ENCODE peak calls at places on chromosomes 1 and 21, in six cellular contexts. T is PC-9, H is GM23248, L is GM23338, R is hepatocyte, U is MM.1S. V is an unnamed sample. For H3K9me2, the result is how much of the 10 kb centered on the place peaks cover.

GRCh38 chr1:46160212-46160611 is 14.7 kb upstream of the TSPAN1 start:
- DNase-seq in R (no peak), L (no peak), H (no peak), T (no peak), U (peak), V (no peak)

GRCh38 chr1:30312226-30312625 is 411.2 kb downstream of the MATN1 start:
- DNase-seq in T (no peak), U (no peak), H (no peak), R (no peak), L (no peak), V (no peak)

GRCh38 chr21:46552274-46552673 is 52.6 kb downstream of the S100B start:
- DNase-seq in H (no peak), R (no peak), L (no peak), T (no peak), U (no peak), V (no peak)

GRCh38 chr1:27349784-27350672 is 8.2 kb downstream of the SYTL1 start:
- DNase-seq in U (peak), R (peak), L (peak), H (peak), T (no peak), V (no peak)

GRCh38 chr1:89794406-89794805 is 26.4 kb upstream of the LRRC8D start:
- DNase-seq in U (no peak), L (peak), H (peak), T (no peak), R (peak), V (no peak)

GRCh38 chr1:39886757-39887231 is 3.5 kb upstream of the TRIT1 start:
- DNase-seq in U (no peak), L (peak), H (peak), R (no peak), T (no peak), V (no peak)

GRCh38 chr1:29937356-29937755 is 701.0 kb downstream of the PTPRU start:
- DNase-seq in R (no peak), L (no peak), T (no peak), H (no peak), U (no peak), V (no peak)

GRCh38 chr1:180966310-180966709 is 53.6 kb downstream of the KIAA1614 start:
- DNase-seq in U (no peak), H (no peak), R (no peak), L (no peak), T (no peak), V (no peak)

GRCh38 chr1:21229246-21230000 is 52.7 kb upstream of the EIF4G3 start:
- DNase-seq in H (peak), L (no peak), U (no peak), T (no peak), R (no peak), V (no peak)

DNA sequence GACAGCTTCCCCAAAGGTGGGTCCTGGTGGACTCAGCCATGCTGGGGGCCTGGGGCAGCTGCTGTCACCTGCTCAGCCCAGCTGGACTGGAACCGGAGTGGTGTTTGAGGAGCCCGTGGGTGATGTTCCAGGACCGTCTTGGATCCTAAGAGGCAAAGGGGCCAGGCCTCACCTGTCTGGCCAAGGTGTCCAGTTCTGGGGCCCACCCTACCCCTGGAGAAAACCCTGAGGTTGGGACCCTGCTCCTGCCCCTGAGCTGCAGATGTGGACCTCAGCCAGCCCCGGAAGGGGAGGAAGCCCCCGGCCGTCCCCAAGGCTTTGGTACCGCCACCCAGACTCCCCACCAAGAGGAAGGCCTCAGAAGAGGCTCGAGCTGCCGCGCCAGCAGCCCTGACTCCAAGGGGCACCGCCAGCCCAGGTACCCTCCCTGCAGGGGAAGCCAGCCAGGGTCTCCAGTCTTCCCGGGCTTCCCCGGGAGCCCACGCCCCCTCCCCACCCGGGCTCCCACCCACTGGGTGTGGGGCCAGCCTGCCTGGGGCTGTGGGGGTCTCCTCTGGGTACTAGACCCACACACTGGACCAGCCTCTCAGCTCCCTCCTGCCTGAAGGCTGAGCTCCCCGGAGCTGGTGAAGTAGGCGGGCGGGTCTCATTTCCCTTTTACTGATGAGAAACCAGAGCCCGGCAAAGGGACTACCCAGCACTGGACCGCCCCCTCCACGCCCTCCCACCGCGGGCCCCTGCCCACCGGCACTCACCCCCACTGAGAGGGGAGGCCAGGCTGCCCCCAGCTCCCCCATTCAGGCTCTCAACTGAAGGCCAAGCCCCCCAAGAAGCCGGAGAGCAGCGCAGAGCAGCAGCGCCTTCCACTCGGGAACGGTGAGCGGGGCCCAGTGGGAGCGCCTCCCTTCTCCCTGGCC is 1.3 kb downstream of the AIRE start:
- DNase-seq in L (no peak), U (no peak), R (no peak), T (no peak), H (no peak), V (no peak)
- H3K9me2 ChIP-seq in L (under half), U (under half), R (under half), T (under half), H (under half), V (under half)

DNA sequence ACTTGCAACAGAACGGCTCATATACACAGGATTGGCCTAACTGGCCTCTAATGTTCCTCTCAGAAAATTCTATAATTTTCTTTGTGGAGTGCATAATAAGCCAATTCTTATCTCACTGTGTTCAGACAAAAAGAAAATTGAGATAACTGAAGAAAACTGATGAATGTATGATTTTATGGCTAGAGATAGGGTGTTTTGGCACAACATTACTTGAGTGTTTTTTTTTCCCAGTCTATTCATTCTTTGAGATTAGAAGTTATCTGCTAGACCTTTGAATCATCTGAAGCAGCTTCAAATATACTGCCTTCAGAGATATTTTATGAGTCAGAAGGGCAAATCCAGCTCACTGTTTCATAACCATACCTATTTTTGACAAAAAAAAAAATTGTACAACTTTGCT is 85.6 kb downstream of the VAV3 start:
- DNase-seq in L (no peak), U (no peak), H (peak), T (peak), R (no peak), V (no peak)
- H3K9me2 ChIP-seq in L (under half), U (under half), H (under half), T (under half), R (under half), V (under half)

DNA sequence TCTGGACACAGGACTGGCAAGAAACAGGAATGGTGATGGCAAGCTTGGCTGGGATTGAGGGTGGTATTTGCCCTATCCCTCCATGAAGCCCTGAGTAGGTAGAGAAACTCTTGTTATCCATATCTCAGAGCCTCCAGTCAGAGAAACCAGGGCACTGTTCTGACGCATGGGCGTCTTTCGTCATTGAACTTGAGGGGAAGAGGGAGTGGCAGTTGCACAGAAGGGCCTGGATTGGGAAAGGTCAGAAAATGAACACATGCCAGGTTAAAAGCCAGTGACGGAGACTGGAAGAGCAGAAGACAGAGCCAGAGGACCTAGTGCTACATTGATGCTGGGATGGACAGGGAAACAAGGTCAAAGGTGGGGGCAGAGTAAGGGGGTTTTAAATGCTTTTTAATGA is 516.7 kb downstream of the PLPP3 start:
- DNase-seq in U (no peak), L (no peak), H (no peak), R (no peak), T (no peak), V (no peak)
- H3K9me2 ChIP-seq in U (under half), L (under half), H (under half), R (under half), T (under half), V (under half)

GRCh38 chr1:245898581-245898980 is 608.5 kb downstream of the SMYD3 start:
- DNase-seq in T (no peak), H (no peak), R (no peak), U (no peak), L (no peak), V (no peak)
- H3K9me2 ChIP-seq in T (under half), H (under half), R (under half), U (under half), L (under half), V (under half)

GRCh38 chr1:160082487-160082886 is 1.1 kb downstream of the KCNJ9 start:
- DNase-seq in T (no peak), R (no peak), U (no peak), H (no peak), L (no peak), V (no peak)
- H3K9me2 ChIP-seq in T (under half), R (under half), U (under half), H (under half), L (under half), V (under half)